ENCODE peak calls at places on chromosomes 11 and 22, in five cellular contexts. P is fibroblast of villous mesenchyme; Q is CD8-positive, alpha-beta T cell; Z is skeletal muscle cell; V is adrenal gland. E is an unnamed sample.

GRCh38 chr22:22507743-22508273 is 734 bp downstream of the ZNF280B start:
- DNase-seq in P (peak; percentile 1), Q (no peak), Z (no peak), V (no peak), E (no peak)

GRCh38 chr22:19522190-19522880 is 1.9 kb downstream of the CLDN5 start:
- DNase-seq in V (no peak), Q (no peak), P (no peak), Z (no peak), E (peak; percentile 42)

GRCh38 chr11:578276-579035 is 2.2 kb downstream of the PHRF1 start:
- DNase-seq in V (no peak), Q (no peak), Z (no peak), P (no peak), E (no peak)

GRCh38 chr11:22343411-22344032 is 5.3 kb downstream of the SLC17A6 start:
- DNase-seq in V (no peak), P (no peak), Q (no peak), Z (no peak), E (no peak)

GRCh38 chr11:102332611-102332994 is 14.4 kb upstream of the BIRC2 start:
- DNase-seq in P (peak; percentile 34), Z (no peak), V (no peak), Q (no peak), E (no peak)

GRCh38 chr11:21911046-21911445 is 281.8 kb upstream of the ANO5 start:
- DNase-seq in P (no peak), Q (no peak), V (no peak), Z (no peak), E (no peak)

GRCh38 chr11:3186166-3186953 is 21.2 kb upstream of the OSBPL5 start:
- DNase-seq in P (no peak), Q (no peak), Z (no peak), V (no peak), E (no peak)

GRCh38 chr11:75193711-75194110 is 42.8 kb downstream of the SLCO2B1 start:
- DNase-seq in Q (no peak), Z (no peak), V (no peak), P (no peak), E (no peak)

GRCh38 chr22:36480941-36481392 is 473 bp downstream of the TXN2 start:
- DNase-seq in Q (no peak), Z (no peak), P (no peak), V (no peak), E (no peak)

GRCh38 chr11:82858556-82859091 is 41.6 kb downstream of the PRCP start:
- DNase-seq in Z (peak; percentile 23), P (peak; percentile 34), V (no peak), Q (no peak), E (no peak)

GRCh38 chr11:132111781-132112380 is 741.5 kb downstream of the NTM start:
- DNase-seq in V (no peak), P (peak; percentile 63), Q (no peak), Z (peak; percentile 86), E (no peak)

GRCh38 chr11:98964146-98964545 is 56.6 kb upstream of the CNTN5 start:
- DNase-seq in Z (no peak), Q (no peak), V (no peak), P (no peak), E (no peak)

GRCh38 chr11:20070459-20070858 is 89.8 kb downstream of the DBX1 start:
- DNase-seq in V (no peak), P (no peak), Z (no peak), Q (no peak), E (no peak)

GRCh38 chr11:122681731-122682130 is 26.2 kb downstream of the UBASH3B start:
- DNase-seq in Q (no peak), P (no peak), V (no peak), Z (no peak), E (no peak)

GRCh38 chr11:82883853-82884252 is 16.4 kb downstream of the PRCP start:
- DNase-seq in Q (no peak), P (no peak), Z (no peak), V (no peak), E (no peak)

GRCh38 chr11:102830328-102830727 is 13.1 kb downstream of the MMP3 start:
- DNase-seq in V (no peak), Q (no peak), P (no peak), Z (no peak), E (no peak)

GRCh38 chr22:24391836-24392217 is 35.6 kb upstream of the ADORA2A start:
- DNase-seq in Q (no peak), P (peak; percentile 78), Z (no peak), V (no peak), E (no peak)

GRCh38 chr22:20205964-20206708 is 55.3 kb upstream of the CCDC188 start:
- DNase-seq in Q (peak; percentile 75), Z (peak; percentile 31), V (peak; percentile 32), P (peak; percentile 68), E (peak; percentile 79)

GRCh38 chr11:113554531-113554930 is 79.3 kb upstream of the DRD2 start:
- DNase-seq in V (no peak), Z (no peak), P (no peak), Q (no peak), E (no peak)

GRCh38 chr22:44116755-44117684 is 63.7 kb upstream of the PARVG start:
- DNase-seq in Q (no peak), V (no peak), Z (no peak), P (no peak), E (no peak)

GRCh38 chr11:130413383-130414106 is 14.9 kb downstream of the ADAMTS8 start:
- DNase-seq in Q (no peak), P (no peak), Z (peak; percentile 56), V (peak; percentile 62), E (no peak)

GRCh38 chr11:73359930-73360742 is 16.1 kb upstream of the RELT start:
- DNase-seq in Q (peak; percentile 38), V (no peak), Z (no peak), P (peak; percentile 22), E (no peak)

GRCh38 chr11:113603277-113604059 is 102.6 kb downstream of the TMPRSS5 start:
- DNase-seq in Z (no peak), Q (no peak), V (peak; percentile 25), P (no peak), E (no peak)

GRCh38 chr11:110531056-110531756 is 101.5 kb downstream of the FDX1 start:
- DNase-seq in Q (no peak), V (peak; percentile 67), P (no peak), Z (no peak), E (no peak)

GRCh38 chr11:104529916-104530315 is 366.0 kb upstream of the PDGFD start:
- DNase-seq in Z (peak; percentile 22), V (no peak), P (no peak), Q (no peak), E (no peak)

GRCh38 chr11:61817471-61818202 is 834 bp upstream of the FADS1 start:
- DNase-seq in P (peak; percentile 14), Z (no peak), Q (no peak), V (no peak), E (no peak)

GRCh38 chr11:65384301-65384889 is 1.9 kb upstream of the SLC25A45 start:
- DNase-seq in P (peak; percentile 58), Q (peak; percentile 44), V (no peak), Z (no peak), E (no peak)

GRCh38 chr22:23010430-23010829 is 59.9 kb upstream of the GNAZ start:
- DNase-seq in Q (no peak), P (no peak), Z (no peak), V (no peak), E (no peak)

GRCh38 chr11:67421421-67422031 is 6.0 kb downstream of the CARNS1 start:
- DNase-seq in Q (no peak), V (no peak), P (no peak), Z (no peak), E (no peak)
- H3K4me3 ChIP-seq in Q (no peak overlapping the region), V (no peak overlapping the region), P (peak overlapping the region; percentile 31), Z (peak overlapping the region; percentile 42), E (peak overlapping the region; percentile 51)

DNA sequence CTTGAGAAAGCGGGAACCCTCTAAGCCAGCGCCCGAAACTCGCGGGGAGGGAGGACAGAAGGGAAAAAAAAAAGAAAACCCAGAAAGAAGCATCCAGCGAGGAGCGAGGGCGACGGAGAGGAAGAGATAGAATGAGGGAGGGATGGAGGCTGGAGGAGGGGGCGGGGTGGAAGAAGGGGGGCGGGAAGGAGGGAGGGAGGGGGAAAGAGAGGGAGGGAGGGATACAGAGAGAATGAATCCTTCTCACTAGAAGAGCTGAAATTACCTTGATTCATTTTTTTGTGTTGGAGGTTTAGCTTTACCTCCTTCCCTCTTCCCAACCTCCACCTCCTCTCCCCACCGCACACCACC is 19.3 kb upstream of the BDNF start:
- DNase-seq in Z (no peak), Q (no peak), P (no peak), V (no peak), E (no peak)
- H3K4me3 ChIP-seq in Z (peak overlapping the region; percentile 78), Q (no peak overlapping the region), P (peak overlapping the region; percentile 70), V (no peak overlapping the region), E (no peak overlapping the region)

DNA sequence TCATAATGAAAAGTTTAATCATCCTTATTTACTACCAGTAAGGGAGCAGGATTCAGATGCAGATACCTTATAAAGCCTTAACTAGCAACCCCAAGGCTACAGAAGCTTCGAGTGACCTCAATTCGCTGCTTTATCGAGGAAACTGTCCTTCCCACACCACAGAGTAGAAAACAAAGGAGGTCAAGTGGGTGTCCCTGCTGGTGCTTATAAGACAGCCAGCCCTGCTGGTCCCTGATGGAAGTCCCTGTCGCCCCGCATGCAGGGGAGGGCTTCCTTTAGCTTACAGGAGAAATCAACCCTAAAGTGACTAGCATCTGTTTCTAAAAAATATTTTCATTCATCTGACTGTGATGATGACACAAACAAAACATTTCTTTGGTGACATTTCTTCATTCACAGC is 7.3 kb downstream of the MN1 start:
- DNase-seq in V (no peak), Q (no peak), P (no peak), Z (no peak), E (no peak)
- H3K4me3 ChIP-seq in V (no peak overlapping the region), Q (no peak overlapping the region), P (no peak overlapping the region), Z (no peak overlapping the region), E (no peak overlapping the region)

GRCh38 chr11:118560806-118561205 is 4.9 kb downstream of the IFT46 start:
- DNase-seq in Q (no peak), Z (no peak), P (no peak), V (no peak), E (no peak)

GRCh38 chr11:118570787-118571186 is 1.4 kb upstream of the ARCN1 start:
- DNase-seq in Q (no peak), P (no peak), Z (no peak), V (no peak), E (no peak)

GRCh38 chr11:118569670-118570069 is 2.5 kb upstream of the ARCN1 start:
- DNase-seq in P (no peak), Z (no peak), V (no peak), Q (no peak), E (no peak)

DNA sequence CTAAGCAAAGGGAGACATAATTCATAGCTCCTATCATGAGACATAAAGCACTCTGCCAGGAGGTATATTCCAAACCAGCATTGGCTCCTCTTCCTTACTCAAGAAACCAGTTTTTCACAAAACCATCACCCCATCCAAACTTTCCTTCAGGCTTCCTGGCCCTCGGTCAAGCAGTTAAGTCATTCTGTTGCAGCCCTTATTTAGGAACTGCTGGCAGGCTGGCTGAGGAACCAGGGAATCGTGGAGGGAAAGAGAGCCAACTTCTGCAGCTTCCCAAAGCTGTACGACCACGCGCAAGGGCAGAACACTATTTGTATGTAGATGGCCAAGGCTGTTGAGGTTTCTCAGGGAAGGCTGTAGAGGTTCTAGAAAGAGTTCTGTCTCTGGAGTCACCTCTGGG is 669 bp downstream of the IFT46 start:
- DNase-seq in Z (no peak), Q (no peak), V (peak; percentile 26), P (no peak), E (no peak)
- H3K4me3 ChIP-seq in Z (peak overlapping the region; percentile 79), Q (no peak overlapping the region), V (no peak overlapping the region), P (peak overlapping the region; percentile 81), E (peak overlapping the region; percentile 65)

GRCh38 chr11:63875506-63875905 is 36.6 kb downstream of the MARK2 start:
- DNase-seq in V (no peak), Z (no peak), Q (no peak), P (peak; percentile 44), E (no peak)
- H3K4me3 ChIP-seq in V (no peak overlapping the region), Z (no peak overlapping the region), Q (no peak overlapping the region), P (no peak overlapping the region), E (no peak overlapping the region)

E was measured in Peyer's patch.